ENCODE peak calls at places on chromosome 2, in five cellular contexts. L is Calu3, V is endothelial cell, Z is heart right ventricle, E is fibroblast of mammary gland. J is an unnamed sample.

GRCh38 chr2:43114210-43114609 is 112.2 kb downstream of the ZFP36L2 start:
- DNase-seq in V (no peak), L (peak), E (no peak), Z (no peak), J (no peak)

GRCh38 chr2:50401772-50402653 is 629.9 kb downstream of the NRXN1 start:
- DNase-seq in Z (peak), L (peak), V (peak), E (peak), J (peak)

GRCh38 chr2:196101325-196101981 is 32.8 kb upstream of the DNAH7 start:
- DNase-seq in Z (no peak), V (no peak), E (peak), L (no peak), J (no peak)

GRCh38 chr2:230985519-230986231 is 10.2 kb upstream of the SPATA3 start:
- DNase-seq in Z (no peak), V (no peak), L (no peak), E (no peak), J (no peak)

GRCh38 chr2:220533485-220533884 is 906.1 kb downstream of the SLC4A3 start:
- DNase-seq in V (peak), E (peak), Z (no peak), L (peak), J (no peak)

GRCh38 chr2:140863713-140864112 is 1267.1 kb downstream of the LRP1B start:
- DNase-seq in Z (no peak), V (peak), L (peak), E (peak), J (no peak)

GRCh38 chr2:7094113-7094760 is 177.0 kb downstream of the RNF144A start:
- DNase-seq in Z (no peak), V (no peak), E (no peak), L (peak), J (no peak)

GRCh38 chr2:164826293-164827243 is 15.1 kb downstream of the COBLL1 start:
- DNase-seq in V (no peak), E (no peak), L (peak), Z (peak), J (no peak)

GRCh38 chr2:237616373-237617304 is 10.7 kb upstream of the LRRFIP1 start:
- DNase-seq in E (peak), Z (no peak), L (no peak), V (no peak), J (no peak)

GRCh38 chr2:96485350-96485749 is 19.8 kb downstream of the NEURL3 start:
- DNase-seq in L (no peak), V (no peak), Z (no peak), E (no peak), J (no peak)
- TF ChIP-seq CTCF in L (no peak), V (no peak), Z (no peak), E (no peak), J (no peak)

DNA sequence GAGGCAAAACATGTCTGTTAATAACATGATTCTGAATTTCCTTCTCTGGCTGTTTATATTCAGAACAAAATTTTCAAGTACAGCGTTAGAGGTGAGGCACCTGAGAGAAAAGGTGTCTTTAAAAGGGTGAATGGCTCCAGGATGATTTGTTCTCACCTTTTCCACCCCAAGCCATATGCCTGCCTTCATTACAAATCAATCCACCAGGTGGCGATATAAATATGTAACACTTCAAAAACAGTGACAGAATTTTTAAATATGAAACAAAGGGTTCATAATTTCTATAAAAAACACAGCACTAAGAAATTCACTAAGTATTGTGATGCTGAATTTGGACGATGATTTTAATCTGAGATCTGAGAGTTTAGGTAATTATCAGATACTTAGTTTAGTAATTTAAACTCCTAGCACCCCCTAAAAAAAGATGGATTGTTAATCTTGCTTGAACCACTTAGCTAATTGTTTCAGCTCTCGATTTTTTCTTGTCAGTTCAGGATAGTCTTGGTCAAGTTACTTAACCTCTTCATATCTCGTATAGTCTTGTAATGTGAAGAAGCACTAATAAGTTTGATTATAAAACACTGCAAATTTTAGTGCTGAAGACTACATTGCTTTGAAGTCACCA is 528.8 kb downstream of the CPS1 start:
- DNase-seq in L (peak), V (no peak), Z (no peak), E (peak), J (no peak)
- TF ChIP-seq CTCF in L (peak), V (peak), Z (peak), E (peak), J (peak)

DNA sequence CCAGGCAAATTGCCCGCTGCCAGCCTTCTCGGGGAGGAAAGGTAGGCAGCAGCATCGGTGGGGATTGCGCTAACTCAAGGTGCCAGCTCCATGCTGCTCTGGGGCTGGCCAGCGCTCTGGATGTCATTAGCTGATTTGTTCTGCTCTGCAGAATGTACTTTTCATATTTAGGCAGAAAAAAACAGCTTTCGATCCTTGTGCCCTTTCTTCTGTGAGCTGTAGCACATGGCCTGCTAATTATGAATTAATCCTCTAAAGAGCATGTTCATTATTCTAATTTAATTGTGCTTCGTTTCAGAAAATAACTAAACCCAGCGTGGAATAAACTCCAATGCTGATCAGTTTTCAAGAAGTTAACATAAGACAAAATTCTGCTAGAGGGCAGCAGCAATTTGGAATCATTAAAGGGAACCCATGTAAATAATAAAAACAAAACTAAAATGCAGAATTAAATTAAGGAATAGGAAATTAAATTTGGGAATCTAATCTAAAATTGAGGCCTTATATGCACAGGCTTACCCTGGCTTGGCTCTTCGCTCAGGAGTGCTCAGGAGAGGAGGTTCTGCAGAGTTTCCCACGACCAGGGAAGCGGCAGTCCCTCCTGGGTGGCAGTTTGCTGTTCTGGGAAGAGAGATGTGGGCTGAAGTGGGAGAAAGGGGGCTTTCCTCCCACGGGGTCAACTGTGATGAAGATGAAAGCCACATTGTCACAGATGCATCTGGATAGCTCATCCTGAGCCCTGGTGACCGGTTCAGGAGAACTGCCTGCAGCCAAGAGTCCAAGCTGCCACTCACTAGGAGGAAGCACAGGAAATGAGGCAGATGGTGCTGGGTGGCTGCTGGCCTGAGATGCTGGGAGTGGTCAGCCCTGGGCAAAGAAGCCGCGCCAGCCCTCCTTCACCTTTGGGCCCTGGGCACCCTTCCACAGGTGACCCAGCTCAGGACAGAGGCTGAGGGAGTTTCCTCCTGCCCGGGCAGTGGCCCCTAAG is 93.2 kb upstream of the PKDCC start:
- DNase-seq in V (no peak), L (no peak), Z (no peak), E (no peak), J (no peak)
- TF ChIP-seq CTCF in V (no peak), L (no peak), Z (no peak), E (no peak), J (no peak)

GRCh38 chr2:210363261-210363660 is 48.3 kb upstream of the MYL1 start:
- DNase-seq in Z (no peak), V (no peak), E (no peak), L (no peak), J (no peak)
- TF ChIP-seq CTCF in Z (peak), V (no peak), E (no peak), L (peak), J (no peak)

GRCh38 chr2:161576421-161576820 is 47.8 kb upstream of the SLC4A10 start:
- DNase-seq in Z (no peak), E (peak), L (no peak), V (peak), J (no peak)

GRCh38 chr2:161564906-161565305 is 59.3 kb upstream of the SLC4A10 start:
- DNase-seq in Z (no peak), V (no peak), L (no peak), E (no peak), J (no peak)

GRCh38 chr2:161571051-161571429 is 53.2 kb upstream of the SLC4A10 start:
- DNase-seq in E (no peak), V (no peak), Z (no peak), L (no peak), J (no peak)

GRCh38 chr2:161569401-161569800 is 54.8 kb upstream of the SLC4A10 start:
- DNase-seq in E (no peak), L (no peak), Z (no peak), V (no peak), J (no peak)

GRCh38 chr2:161570424-161571050 is 53.7 kb upstream of the SLC4A10 start:
- DNase-seq in Z (no peak), L (no peak), V (no peak), E (no peak), J (no peak)
- TF ChIP-seq CTCF in Z (no peak), L (peak), V (peak), E (peak), J (no peak)